ENCODE peak calls at places on chromosomes 1 and 21, in eight cellular contexts. L, Y, Z, O, C, K, B and X are unnamed samples.

GRCh38 chr1:225835752-225836151 is 25.8 kb downstream of the EPHX1 start:
- DNase-seq in L (no peak), Y (no peak), Z (no peak), O (peak), C (no peak), K (no peak), B (no peak), X (no peak)

GRCh38 chr1:228697209-228698016 is 37.9 kb upstream of the RHOU start:
- DNase-seq in L (peak), Y (no peak), Z (no peak), O (peak), C (peak), K (peak), B (no peak), X (peak)

GRCh38 chr1:205245096-205245495 is 17.4 kb downstream of the TMCC2 start:
- DNase-seq in L (no peak), Y (no peak), Z (no peak), O (peak), C (no peak), K (no peak), B (no peak), X (no peak)

GRCh38 chr1:2231667-2232254 is 3.6 kb downstream of the SKI start:
- DNase-seq in L (no peak), Y (peak), Z (no peak), O (peak), C (peak), K (peak), B (no peak), X (no peak)

GRCh38 chr1:18118078-18118477 is 10.5 kb downstream of the IGSF21 start:
- DNase-seq in L (no peak), Y (no peak), Z (no peak), O (no peak), C (no peak), K (no peak), B (no peak), X (no peak)

GRCh38 chr1:101257500-101258325 is 20.9 kb downstream of the S1PR1 start:
- DNase-seq in L (peak), Y (peak), Z (no peak), O (no peak), C (no peak), K (peak), B (no peak), X (no peak)

GRCh38 chr21:46477765-46478164 is 19.1 kb downstream of the DIP2A start:
- DNase-seq in L (no peak), Y (no peak), Z (no peak), O (no peak), C (no peak), K (no peak), B (no peak), X (no peak)

GRCh38 chr1:48127735-48128685 is 94.5 kb upstream of the SLC5A9 start:
- DNase-seq in L (no peak), Y (no peak), Z (no peak), O (no peak), C (no peak), K (no peak), B (no peak), X (no peak)

GRCh38 chr1:202227273-202227672 is 33.7 kb downstream of the LGR6 start:
- DNase-seq in L (no peak), Y (no peak), Z (no peak), O (no peak), C (no peak), K (no peak), B (no peak), X (no peak)

GRCh38 chr1:175863291-175864050 is 120.1 kb upstream of the TNR start:
- DNase-seq in L (no peak), Y (no peak), Z (no peak), O (no peak), C (no peak), K (no peak), B (no peak), X (no peak)

GRCh38 chr1:35885961-35886558 is 3.1 kb downstream of the AGO1 start:
- DNase-seq in L (no peak), Y (peak), Z (no peak), O (no peak), C (peak), K (no peak), B (peak), X (no peak)

GRCh38 chr1:13935336-13935735 is 235.3 kb downstream of the PRDM2 start:
- DNase-seq in L (peak), Y (no peak), Z (no peak), O (no peak), C (no peak), K (no peak), B (no peak), X (no peak)

GRCh38 chr1:30748699-30749401 is 8.7 kb downstream of the LAPTM5 start:
- DNase-seq in L (no peak), Y (no peak), Z (no peak), O (no peak), C (no peak), K (no peak), B (no peak), X (no peak)

GRCh38 chr1:246786606-246787238 is 62.5 kb downstream of the SCCPDH start:
- DNase-seq in L (no peak), Y (no peak), Z (no peak), O (no peak), C (no peak), K (peak), B (no peak), X (no peak)

DNA sequence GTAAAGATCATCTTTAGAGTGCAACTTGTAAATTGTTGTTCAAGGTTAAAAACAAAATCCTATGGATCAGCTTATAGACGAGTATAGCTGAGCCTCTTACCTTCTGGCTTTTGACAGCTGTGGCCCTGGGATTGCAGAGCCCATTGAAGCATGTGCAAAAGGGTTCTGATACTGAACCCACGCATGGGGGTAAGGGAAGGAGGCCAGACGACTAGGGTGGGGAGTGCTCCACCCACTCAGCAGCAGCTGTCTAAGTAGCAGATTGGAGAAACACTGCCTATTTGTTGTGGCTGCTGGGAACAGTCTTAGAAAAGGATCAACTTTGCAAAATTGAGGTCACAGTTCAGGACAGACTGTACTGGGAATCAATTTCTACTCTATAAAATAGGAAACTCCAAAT is 16.1 kb downstream of the CD101 start:
- DNase-seq in L (no peak), Y (no peak), Z (no peak), O (no peak), C (no peak), K (no peak), B (no peak), X (no peak)
- TF ChIP-seq EP300 in L (no peak), Y (no peak), Z (no peak), O (no peak), C (no peak), K (no peak), B (no peak), X (no peak)

DNA sequence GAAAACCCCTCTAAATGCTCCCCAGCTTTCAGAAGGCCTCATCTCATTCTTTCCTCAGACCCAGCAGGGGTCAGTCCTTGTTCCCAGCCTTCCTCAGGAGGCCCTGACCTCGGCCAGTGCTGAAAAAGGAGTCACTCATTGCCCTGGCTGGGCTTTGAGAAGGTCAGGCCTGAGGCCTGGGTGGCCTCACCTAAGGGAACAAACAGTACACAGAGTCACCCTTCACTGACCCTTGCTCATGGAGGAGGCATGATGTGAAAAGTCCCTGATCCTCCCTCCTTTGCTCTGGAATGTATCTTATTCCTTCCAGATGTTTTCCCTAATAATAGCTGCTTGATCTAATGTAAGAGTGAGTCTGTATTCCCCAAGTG is 117.7 kb upstream of the SLC44A3 start:
- DNase-seq in L (peak), Y (no peak), Z (no peak), O (peak), C (no peak), K (no peak), B (no peak), X (no peak)
- TF ChIP-seq EP300 in L (no peak), Y (no peak), Z (no peak), O (no peak), C (no peak), K (no peak), B (no peak), X (no peak)

DNA sequence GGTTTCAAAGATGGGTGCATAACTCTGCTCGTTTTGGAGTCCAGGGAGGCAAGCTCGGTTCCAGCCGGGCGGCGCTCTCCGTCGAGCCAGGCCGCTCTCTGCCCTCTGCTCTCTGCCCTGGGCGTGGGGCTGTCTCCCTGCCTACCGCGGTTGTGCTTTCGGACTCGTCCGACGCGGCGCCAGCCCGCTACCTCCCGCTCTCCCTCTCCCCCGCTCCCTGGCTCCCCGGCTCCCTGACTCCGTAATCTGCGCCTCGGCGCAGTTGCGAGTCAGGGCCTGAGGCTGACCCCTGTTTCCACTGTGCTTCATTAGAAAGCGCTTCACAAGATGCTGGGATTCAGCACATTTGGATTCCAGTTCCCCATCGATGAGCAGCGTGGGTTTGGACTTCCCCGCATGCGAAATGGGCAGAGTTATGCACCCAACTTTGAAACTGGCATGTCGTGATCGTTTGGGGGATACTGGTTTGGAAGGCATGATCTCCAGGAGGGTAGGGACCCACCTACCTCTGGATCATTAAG is 2.3 kb downstream of the SOX13 start:
- DNase-seq in L (no peak), Y (no peak), Z (no peak), O (no peak), C (no peak), K (peak), B (no peak), X (no peak)
- TF ChIP-seq EP300 in L (no peak), Y (no peak), Z (no peak), O (no peak), C (no peak), K (no peak), B (no peak), X (no peak)

GRCh38 chr1:24921938-24922662 is 8.0 kb downstream of the RUNX3 start:
- DNase-seq in L (no peak), Y (no peak), Z (no peak), O (no peak), C (no peak), K (no peak), B (no peak), X (no peak)
- TF ChIP-seq EP300 in L (no peak), Y (no peak), Z (no peak), O (no peak), C (no peak), K (no peak), B (no peak), X (no peak)

DNA sequence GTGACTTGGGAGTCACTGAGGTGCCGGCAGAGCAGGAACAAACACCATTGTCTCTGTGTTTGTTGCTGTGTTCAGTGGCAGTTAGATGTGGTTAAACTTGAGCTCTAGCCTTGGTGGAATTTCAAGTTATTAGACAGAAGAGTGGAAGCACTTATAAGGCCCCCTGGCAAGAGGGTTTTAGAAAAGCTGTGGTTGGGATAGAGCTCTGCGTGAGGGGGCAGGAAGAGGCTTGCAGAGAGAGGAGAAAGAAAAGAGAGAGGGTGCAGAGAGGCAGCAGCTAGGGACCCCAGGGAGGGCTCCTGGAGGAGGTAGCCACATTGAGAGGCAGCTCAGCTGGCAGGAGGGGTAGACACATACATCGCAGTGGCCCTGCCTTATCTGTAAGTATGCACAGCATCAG is 128.2 kb downstream of the GALNT2 start:
- DNase-seq in L (peak), Y (no peak), Z (no peak), O (no peak), C (no peak), K (no peak), B (no peak), X (no peak)
- TF ChIP-seq EP300 in L (no peak), Y (no peak), Z (no peak), O (no peak), C (no peak), K (no peak), B (no peak), X (no peak)

GRCh38 chr1:119745034-119745433 is 23.7 kb downstream of the HMGCS2 start:
- DNase-seq in L (no peak), Y (no peak), Z (no peak), O (no peak), C (no peak), K (no peak), B (no peak), X (no peak)
- TF ChIP-seq EP300 in L (no peak), Y (no peak), Z (no peak), O (no peak), C (no peak), K (no peak), B (no peak), X (no peak)

DNA sequence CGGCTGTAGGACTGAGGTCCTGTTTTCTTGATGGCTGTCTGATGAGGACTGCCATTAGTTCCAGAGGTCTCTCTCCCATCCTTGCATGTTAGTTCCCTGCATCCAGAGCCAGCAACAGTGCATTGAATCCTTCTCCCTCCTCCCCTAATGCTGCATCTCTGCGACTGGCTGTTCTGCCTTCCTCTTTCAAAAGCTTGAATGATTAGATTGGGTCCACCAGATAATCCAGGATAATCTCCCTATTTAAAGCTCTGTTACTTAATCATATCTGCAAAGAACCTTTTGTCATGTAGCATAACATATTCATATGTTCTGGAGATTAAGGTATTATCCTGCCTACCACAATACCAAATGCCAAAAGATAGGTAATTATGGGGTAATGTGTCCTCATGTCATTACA is 377.5 kb downstream of the GPATCH2 start:
- DNase-seq in L (no peak), Y (no peak), Z (no peak), O (no peak), C (no peak), K (no peak), B (no peak), X (no peak)
- TF ChIP-seq EP300 in L (no peak), Y (no peak), Z (no peak), O (no peak), C (no peak), K (no peak), B (no peak), X (no peak)

GRCh38 chr21:42061195-42061865 is 9.8 kb upstream of the UMODL1 start:
- DNase-seq in L (no peak), Y (no peak), Z (no peak), O (peak), C (no peak), K (peak), B (no peak), X (no peak)
- TF ChIP-seq EP300 in L (no peak), Y (no peak), Z (no peak), O (no peak), C (no peak), K (no peak), B (no peak), X (no peak)

GRCh38 chr1:197066277-197066676 is 783 bp downstream of the F13B start:
- DNase-seq in L (no peak), Y (no peak), Z (no peak), O (no peak), C (no peak), K (no peak), B (no peak), X (no peak)
- TF ChIP-seq EP300 in L (no peak), Y (no peak), Z (no peak), O (no peak), C (no peak), K (no peak), B (no peak), X (no peak)

DNA sequence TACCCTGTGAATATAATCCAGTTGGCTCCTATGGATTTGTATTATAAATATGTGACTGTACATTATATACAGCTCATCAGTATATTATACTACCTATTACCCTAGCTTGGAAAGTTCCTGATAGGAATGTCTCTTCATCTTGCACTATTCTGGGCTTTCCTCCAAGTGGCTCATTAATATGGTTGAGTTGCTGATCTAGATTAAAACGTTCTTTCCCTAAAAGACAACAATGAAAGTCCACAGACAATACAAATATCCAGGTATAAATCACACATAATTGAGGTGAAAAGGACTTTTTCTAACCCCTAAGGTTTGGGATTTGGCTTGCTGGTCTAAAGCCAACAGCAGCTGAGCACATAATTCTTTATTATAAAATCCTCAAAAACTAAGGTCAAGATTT is 487.6 kb downstream of the TTLL7 start:
- DNase-seq in L (no peak), Y (no peak), Z (no peak), O (no peak), C (no peak), K (no peak), B (no peak), X (no peak)
- TF ChIP-seq EP300 in L (no peak), Y (no peak), Z (no peak), O (no peak), C (no peak), K (no peak), B (no peak), X (no peak)